ENCODE peak calls at places on chromosomes 4 and X, in eight cellular contexts. S, H, U, B, Z, Q, Y and R are unnamed samples.
A peak's percentile ranks its signal among the peaks of the same experiment; 100 is the strongest.

GRCh38 chrX:154696328-154697045 is 43.1 kb upstream of the CTAG2 start:
- DNase-seq in Z (no peak), H (peak; percentile 84), Y (peak; percentile 22), B (peak; percentile 83), Q (no peak), S (no peak), U (no peak), R (no peak)

GRCh38 chrX:11759461-11760311 is 1.6 kb downstream of the MSL3 start:
- DNase-seq in Y (peak; percentile 89), B (peak; percentile 93), H (peak; percentile 90), S (peak; percentile 90), Q (peak; percentile 68), Z (peak; percentile 73), U (peak; percentile 88), R (peak; percentile 84)

GRCh38 chr4:9781343-9782135 is at the start of gene DRD5:
- DNase-seq in B (no peak), Z (no peak), H (no peak), Q (no peak), U (no peak), S (peak; percentile 70), Y (no peak), R (no peak)

GRCh38 chr4:184845367-184846011 is 19.7 kb upstream of the ACSL1 start:
- DNase-seq in Y (no peak), U (no peak), Z (no peak), H (peak; percentile 79), S (no peak), B (peak; percentile 76), Q (no peak), R (no peak)

GRCh38 chr4:878796-879729 is 53.1 kb downstream of the GAK start:
- DNase-seq in Z (no peak), U (no peak), B (no peak), Q (no peak), H (no peak), S (no peak), Y (no peak), R (no peak)

GRCh38 chr4:17667653-17668201 is 53.3 kb downstream of the MED28 start:
- DNase-seq in H (no peak), Q (no peak), S (no peak), U (no peak), Y (no peak), Z (no peak), B (no peak), R (no peak)

GRCh38 chr4:75940692-75941253 is at the start of gene NAAA:
- DNase-seq in S (peak; percentile 87), B (peak; percentile 81), Z (peak; percentile 81), Q (peak; percentile 21), Y (peak; percentile 69), U (peak; percentile 93), H (peak; percentile 65), R (peak; percentile 90)

GRCh38 chrX:123155327-123155726 is 28.8 kb upstream of the GRIA3 start:
- DNase-seq in Z (no peak), S (no peak), U (no peak), Q (no peak), B (peak; percentile 42), Y (no peak), H (no peak), R (no peak)

GRCh38 chr4:186775867-186776266 is 52.2 kb upstream of the FAT1 start:
- DNase-seq in Q (no peak), H (peak; percentile 44), U (no peak), Z (no peak), Y (no peak), B (peak; percentile 19), S (no peak), R (no peak)

GRCh38 chr4:7067147-7067522 is 729 bp downstream of the GRPEL1 start:
- DNase-seq in Z (no peak), S (no peak), H (no peak), Y (no peak), U (peak; percentile 70), B (peak; percentile 85), Q (no peak), R (no peak)

GRCh38 chrX:74536142-74537010 is 78.0 kb downstream of the RLIM start:
- DNase-seq in Y (peak; percentile 92), B (peak; percentile 82), U (peak; percentile 94), H (peak; percentile 83), S (peak; percentile 64), Q (peak; percentile 43), Z (peak; percentile 85), R (peak; percentile 91)

GRCh38 chr4:4249876-4250275 is 1.9 kb upstream of the TMEM128 start:
- DNase-seq in Z (no peak), Y (no peak), B (no peak), Q (no peak), U (no peak), S (no peak), H (no peak), R (no peak)

GRCh38 chr4:168876106-168876505 is 133.9 kb downstream of the CBR4 start:
- DNase-seq in Z (no peak), Q (no peak), H (no peak), S (no peak), Y (no peak), B (no peak), U (no peak), R (no peak)

GRCh38 chrX:13067842-13068241 is 23.4 kb upstream of the FAM9C start:
- DNase-seq in Y (no peak), H (no peak), S (no peak), Z (no peak), B (no peak), Q (no peak), U (no peak), R (no peak)

GRCh38 chr4:15410750-15411149 is 17.1 kb upstream of the C1QTNF7 start:
- DNase-seq in Q (no peak), B (no peak), Y (peak; percentile 27), S (no peak), Z (no peak), H (no peak), U (no peak), R (no peak)

GRCh38 chr4:78119698-78120097 is 62.6 kb downstream of the FRAS1 start:
- DNase-seq in Q (no peak), Z (no peak), Y (no peak), S (no peak), U (no peak), H (no peak), B (peak; percentile 49), R (no peak)

GRCh38 chr4:99054428-99054994 is 34.1 kb downstream of the ADH5 start:
- DNase-seq in B (no peak), Y (no peak), H (no peak), U (no peak), Z (no peak), S (no peak), Q (no peak), R (no peak)

GRCh38 chr4:36241771-36242170 is 2.5 kb downstream of the ARAP2 start:
- DNase-seq in Y (no peak), B (no peak), Q (no peak), U (no peak), H (no peak), Z (no peak), S (no peak), R (no peak)

GRCh38 chrX:97308161-97308560 is 424.5 kb downstream of the RPA4 start:
- DNase-seq in Z (no peak), H (peak; percentile 17), U (no peak), B (peak; percentile 10), Y (no peak), S (no peak), Q (no peak), R (no peak)

GRCh38 chr4:16205298-16206164 is 20.7 kb downstream of the TAPT1 start:
- DNase-seq in Z (no peak), H (no peak), Q (no peak), U (no peak), B (peak; percentile 58), Y (no peak), S (peak; percentile 67), R (no peak)

GRCh38 chr4:102535398-102536082 is 34.4 kb downstream of the NFKB1 start:
- DNase-seq in Y (no peak), H (peak; percentile 75), Z (no peak), B (peak; percentile 70), Q (no peak), S (no peak), U (no peak), R (no peak)

GRCh38 chr4:5371415-5372190 is 320.3 kb downstream of the STK32B start:
- DNase-seq in Y (no peak), H (peak; percentile 80), U (no peak), Q (no peak), S (no peak), B (peak; percentile 59), Z (no peak), R (no peak)

GRCh38 chr4:141570290-141570689 is 66.1 kb upstream of the IL15 start:
- DNase-seq in Q (no peak), S (no peak), Z (no peak), H (no peak), U (no peak), B (no peak), Y (no peak), R (no peak)
- H3K27ac ChIP-seq in Q (no peak overlapping the region), S (no peak overlapping the region), Z (no peak overlapping the region), H (no peak overlapping the region), U (no peak overlapping the region), B (no peak overlapping the region), Y (no peak overlapping the region), R (no peak overlapping the region)

GRCh38 chr4:130563891-130564418 is 1468.0 kb downstream of the C4orf33 start:
- DNase-seq in Q (no peak), B (no peak), U (no peak), H (no peak), Y (no peak), S (no peak), Z (no peak), R (no peak)
- H3K4me3 ChIP-seq in Q (peak overlapping the region; percentile 48), B (no peak overlapping the region), U (peak overlapping the region; percentile 55), H (peak overlapping the region; percentile 38), Y (peak overlapping the region; percentile 6), S (no peak overlapping the region), Z (peak overlapping the region; percentile 39), R (peak overlapping the region; percentile 9)

DNA sequence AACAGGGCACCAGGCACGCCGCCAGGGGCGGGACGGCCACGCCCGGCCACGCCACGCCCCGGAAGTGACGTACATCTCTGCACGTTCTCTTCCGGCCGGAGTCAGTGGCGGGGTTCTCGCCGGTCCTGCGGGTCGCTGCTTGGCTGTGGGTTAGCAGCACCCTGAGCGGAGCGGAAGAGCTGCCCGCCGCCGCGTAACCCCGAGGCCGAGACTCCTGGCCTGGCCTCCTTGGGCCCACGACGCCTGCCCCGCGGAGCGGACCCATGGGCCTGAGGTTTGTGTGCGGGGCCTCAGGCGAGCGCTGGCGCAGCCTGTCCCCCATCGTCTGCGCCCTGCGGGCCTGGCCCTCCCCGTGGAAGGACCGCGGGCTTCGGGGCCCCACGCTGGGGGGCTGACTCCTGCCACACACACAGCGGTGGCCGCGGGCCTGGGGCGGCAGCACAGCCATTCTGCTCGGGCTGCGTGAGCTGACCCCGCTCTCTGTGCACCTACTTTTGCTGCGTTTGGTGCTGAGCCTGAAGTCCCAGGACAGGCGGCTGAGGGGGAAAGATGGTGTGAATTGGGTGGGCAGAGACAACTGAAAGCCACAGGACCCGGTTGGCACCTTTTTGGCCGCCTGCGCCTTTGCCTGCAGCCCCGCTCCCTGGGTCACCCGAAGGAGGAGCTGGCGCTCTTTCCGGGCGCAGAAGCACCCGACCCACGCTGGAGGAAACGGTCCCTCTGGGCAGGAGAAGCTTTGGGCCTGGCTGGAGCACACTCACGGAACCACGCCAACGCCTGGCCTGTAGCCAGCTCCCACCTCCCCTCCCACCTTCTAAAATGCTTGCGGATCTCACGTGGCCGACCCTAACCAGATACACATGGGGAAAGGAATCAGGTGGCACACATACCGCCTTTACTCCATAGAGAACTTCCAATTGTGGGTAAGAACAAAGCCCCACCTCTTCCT is 28.1 kb downstream of the NOP14 start:
- DNase-seq in S (peak; percentile 96), B (peak; percentile 96), U (peak; percentile 96), H (peak; percentile 85), Q (peak; percentile 72), Y (peak; percentile 94), Z (peak; percentile 95), R (peak; percentile 99)
- H3K4me1 ChIP-seq in S (peaks cover 15% of the 10 kb centered on the region), B (peaks cover 22% of the 10 kb centered on the region), U (no peaks in the 10 kb centered on the region), H (peaks cover 16% of the 10 kb centered on the region), Q (no peaks in the 10 kb centered on the region), Y (no peaks in the 10 kb centered on the region), Z (peaks cover 71% of the 10 kb centered on the region), R (peaks cover 7% of the 10 kb centered on the region)

GRCh38 chrX:71627588-71628404 is 9.5 kb upstream of the CXCR3 start:
- DNase-seq in U (no peak), B (no peak), Y (no peak), S (no peak), Z (no peak), Q (no peak), H (no peak), R (no peak)
- H3K27ac ChIP-seq in U (no peak overlapping the region), B (no peak overlapping the region), Y (no peak overlapping the region), S (no peak overlapping the region), Z (no peak overlapping the region), Q (no peak overlapping the region), H (no peak overlapping the region), R (no peak overlapping the region)